ENCODE peak calls at places on chromosome 22, in four cellular contexts. B is CD8-positive, alpha-beta T cell; P is GM12878; C is transverse colon. M is an unnamed sample. For H3K9me3 and H3K4me1, the result is how much of the 10 kb centered on the place peaks cover.

GRCh38 chr22:23085785-23086184 is 15.5 kb downstream of the GNAZ start:
- DNase-seq in B (no peak), P (no peak), C (no peak), M (peak)

GRCh38 chr22:24954856-24955255 is 2.3 kb downstream of the KIAA1671 start:
- DNase-seq in B (no peak), C (no peak), P (no peak), M (no peak)

GRCh38 chr22:29004647-29005371 is 56.8 kb downstream of the C22orf31 start:
- DNase-seq in C (peak), P (no peak), B (no peak), M (peak)

GRCh38 chr22:45580703-45581381 is 78.2 kb downstream of the FBLN1 start:
- DNase-seq in B (no peak), P (no peak), C (no peak), M (no peak)

GRCh38 chr22:44743804-44744211 is 8.6 kb upstream of the ARHGAP8 start:
- DNase-seq in C (no peak), B (no peak), P (no peak), M (no peak)

GRCh38 chr22:19775496-19776325 is 15.1 kb downstream of the TBX1 start:
- DNase-seq in P (no peak), C (no peak), B (no peak), M (no peak)

GRCh38 chr22:25013634-25014033 is 61.1 kb downstream of the KIAA1671 start:
- DNase-seq in P (no peak), C (peak), B (no peak), M (peak)

GRCh38 chr22:44586337-44586990 is 88.4 kb upstream of the RTL6 start:
- DNase-seq in B (no peak), C (no peak), P (no peak), M (no peak)

GRCh38 chr22:22848364-22848866 is 39.2 kb upstream of the IGLL5 start:
- DNase-seq in B (peak), P (no peak), C (peak), M (peak)

GRCh38 chr22:50111056-50111455 is 21.2 kb downstream of the MOV10L1 start:
- DNase-seq in P (no peak), C (no peak), B (no peak), M (no peak)

DNA sequence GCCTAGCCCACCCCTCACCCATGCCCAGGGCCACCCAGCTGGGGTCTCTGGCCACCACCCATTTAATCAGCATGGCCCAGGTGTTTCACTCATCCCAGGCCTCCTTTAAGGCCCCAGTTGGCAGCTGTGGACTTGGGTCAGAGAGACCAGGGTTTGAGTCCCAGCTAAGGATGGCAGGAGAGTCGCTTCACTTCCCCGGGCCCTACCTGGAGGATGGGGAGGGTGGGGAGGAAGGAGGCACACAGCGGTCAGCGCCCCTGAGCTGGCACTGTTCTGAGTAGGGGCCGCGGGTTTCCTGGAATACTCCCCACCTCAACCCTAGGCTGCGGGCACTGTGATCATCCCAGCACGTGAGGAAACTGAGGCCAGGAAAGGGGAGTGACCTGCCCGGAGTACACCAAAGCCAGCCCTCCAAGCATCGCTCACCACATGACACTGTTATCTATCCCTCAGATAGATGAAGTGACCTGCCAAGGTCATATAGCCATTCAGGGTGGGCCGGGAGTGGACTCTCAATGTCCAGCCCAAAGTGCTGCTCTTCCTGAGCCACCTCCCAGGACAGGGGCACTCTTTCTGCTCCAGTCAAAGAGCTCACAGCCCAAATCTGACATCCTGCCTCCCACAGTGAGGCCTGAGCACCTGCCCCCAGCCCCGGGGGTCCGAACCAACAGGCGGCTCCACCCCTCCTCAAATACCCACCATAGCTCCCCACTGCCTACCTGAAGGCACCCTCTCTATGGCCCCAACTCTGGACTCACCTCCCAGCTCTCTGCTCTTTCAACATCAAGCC is 3.4 kb upstream of the ATP5MGL start:
- DNase-seq in B (no peak), P (no peak), C (no peak), M (no peak)
- H3K9me3 ChIP-seq in B (under half), P (under half), C (under half), M (under half)

GRCh38 chr22:30080805-30081204 is 541 bp downstream of the HORMAD2 start:
- DNase-seq in B (no peak), C (no peak), P (no peak), M (no peak)
- H3K4me1 ChIP-seq in B (under half), C (under half), P (under half), M (under half)

GRCh38 chr22:37396488-37397084 is 30.7 kb downstream of the ELFN2 start:
- DNase-seq in P (no peak), B (no peak), C (no peak), M (no peak)

GRCh38 chr22:37397246-37397645 is 30.0 kb downstream of the ELFN2 start:
- DNase-seq in P (no peak), B (no peak), C (no peak), M (no peak)

GRCh38 chr22:37391702-37392101 is 35.6 kb downstream of the ELFN2 start:
- DNase-seq in B (no peak), C (no peak), P (no peak), M (no peak)

GRCh38 chr22:37392929-37393328 is 34.4 kb downstream of the ELFN2 start:
- DNase-seq in C (no peak), B (no peak), P (no peak), M (no peak)

DNA sequence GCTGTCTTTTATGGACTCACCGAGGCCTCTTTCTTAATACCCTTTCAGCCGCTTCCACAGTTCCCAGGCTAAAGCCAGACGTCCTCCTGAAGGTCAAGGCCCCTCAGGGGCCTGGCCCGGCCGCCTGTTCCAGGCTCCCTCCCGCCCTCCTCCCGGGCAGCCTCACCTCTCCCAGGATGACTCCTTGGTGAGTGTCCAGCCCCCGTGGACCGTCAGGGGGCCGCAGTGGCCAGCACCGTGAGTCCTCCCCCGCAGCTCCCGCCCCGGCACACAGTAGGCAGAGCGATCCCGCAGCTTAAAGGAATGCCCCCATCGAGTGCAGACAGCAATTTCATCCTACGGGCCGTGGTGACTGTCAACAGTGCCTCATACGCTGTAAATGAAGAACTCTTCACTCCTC is 32.9 kb downstream of the ELFN2 start:
- DNase-seq in C (no peak), B (no peak), P (no peak), M (no peak)
- H3K9me3 ChIP-seq in C (under half), B (under half), P (under half), M (under half)

DNA sequence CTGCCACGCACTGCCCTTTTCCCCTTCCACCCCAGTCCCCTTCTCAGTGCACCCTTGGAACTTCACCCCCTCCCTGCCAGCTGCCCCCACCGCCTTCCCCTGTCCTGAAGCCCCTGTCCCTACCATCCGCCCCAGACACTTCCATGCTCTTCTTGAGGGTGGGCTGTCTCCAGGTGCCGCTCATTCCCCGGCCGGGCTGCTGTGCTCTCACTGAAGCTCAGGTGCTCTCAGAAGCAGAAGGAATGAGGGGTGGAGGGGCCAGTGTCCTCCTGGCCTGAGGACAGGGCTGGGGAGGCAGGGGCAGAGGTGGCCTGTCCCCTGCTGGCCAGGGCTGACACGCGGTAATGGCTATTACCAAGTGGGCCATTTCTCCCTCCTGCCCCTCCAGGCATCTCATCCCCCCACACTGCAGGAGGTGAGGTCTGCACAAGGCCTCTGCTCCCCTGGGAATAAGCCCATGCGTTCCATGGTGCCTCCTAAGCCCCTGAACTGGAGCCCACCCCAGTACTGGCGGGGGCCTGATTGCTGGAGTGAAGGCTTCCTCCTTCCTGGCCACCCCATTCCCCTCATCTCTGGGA is 6.6 kb upstream of the BID start:
- DNase-seq in B (no peak), P (no peak), C (no peak), M (no peak)
- H3K4me1 ChIP-seq in B (half or more), P (under half), C (under half), M (under half)

DNA sequence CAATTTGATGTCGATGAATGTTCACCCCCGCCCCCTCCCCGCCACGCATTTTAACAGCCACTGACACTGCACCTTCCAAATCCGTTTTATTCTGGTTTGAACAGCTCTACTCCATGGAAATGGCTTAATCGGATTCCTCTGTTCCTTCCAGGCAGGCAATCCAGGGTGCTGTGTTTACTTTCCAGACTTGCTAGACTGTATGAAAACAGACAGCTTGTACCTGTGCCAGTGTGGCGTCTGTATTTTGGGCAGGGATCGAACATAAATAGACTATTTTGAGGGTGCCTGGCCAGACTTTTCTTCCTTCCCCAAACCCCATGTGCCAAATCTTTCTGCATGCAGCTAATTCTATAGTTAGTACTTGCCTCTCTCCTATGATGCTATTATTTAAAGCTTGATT is 815.0 kb downstream of the BRD1 start:
- DNase-seq in P (no peak), B (no peak), C (no peak), M (no peak)
- H3K9me3 ChIP-seq in P (under half), B (under half), C (under half), M (under half)